ENCODE peak calls at places on chromosomes 4 and X, in six cellular contexts. One of them, this sample, is unnamed.

GRCh38 chr4:38753021-38753806 is 29.6 kb downstream of the TLR10 start:
- DNase-seq in ascending aorta: peak
- DNase-seq in activated T-helper 1 cell treated with anti-CD3 and anti-CD28 coated beads, Interleukin-12 subunit alpha, Interleukin-12 subunit beta, Interleukin-2, Interleukin-4 antibody, amounts not matched to agents 30 ng/mL and 10 ng/mL and 1 ng/mL, durations not matched to agents 14 hours and 24 hours and 36 hours: no peak
- DNase-seq in upper lobe of right lung: peak
- DNase-seq in amniotic stem cell: peak
- DNase-seq in Peyer's patch: peak
- DNase-seq in this sample: no peak

GRCh38 chr4:188002751-188003150 is 7.2 kb downstream of the ZFP42 start:
- DNase-seq in Peyer's patch: no peak
- DNase-seq in upper lobe of right lung: no peak
- DNase-seq in ascending aorta: no peak
- DNase-seq in amniotic stem cell: no peak
- DNase-seq in activated T-helper 1 cell treated with anti-CD3 and anti-CD28 coated beads, Interleukin-12 subunit alpha, Interleukin-12 subunit beta, Interleukin-2, Interleukin-4 antibody, amounts not matched to agents 30 ng/mL and 10 ng/mL and 1 ng/mL, durations not matched to agents 14 hours and 24 hours and 36 hours: no peak
- DNase-seq in this sample: no peak

GRCh38 chrX:103685396-103685795 is 1.1 kb downstream of the MORF4L2 start:
- DNase-seq in activated T-helper 1 cell treated with anti-CD3 and anti-CD28 coated beads, Interleukin-12 subunit alpha, Interleukin-12 subunit beta, Interleukin-2, Interleukin-4 antibody, amounts not matched to agents 30 ng/mL and 10 ng/mL and 1 ng/mL, durations not matched to agents 14 hours and 24 hours and 36 hours: no peak
- DNase-seq in ascending aorta: no peak
- DNase-seq in amniotic stem cell: no peak
- DNase-seq in upper lobe of right lung: no peak
- DNase-seq in Peyer's patch: no peak
- DNase-seq in this sample: no peak

GRCh38 chr4:155679343-155679742 is 12.7 kb downstream of the GUCY1A1 start:
- DNase-seq in amniotic stem cell: no peak
- DNase-seq in activated T-helper 1 cell treated with anti-CD3 and anti-CD28 coated beads, Interleukin-12 subunit alpha, Interleukin-12 subunit beta, Interleukin-2, Interleukin-4 antibody, amounts not matched to agents 30 ng/mL and 10 ng/mL and 1 ng/mL, durations not matched to agents 14 hours and 24 hours and 36 hours: no peak
- DNase-seq in ascending aorta: peak
- DNase-seq in Peyer's patch: no peak
- DNase-seq in upper lobe of right lung: no peak
- DNase-seq in this sample: no peak

GRCh38 chr4:1048781-1049590 is 37.6 kb downstream of the FGFRL1 start:
- DNase-seq in upper lobe of right lung: peak
- DNase-seq in ascending aorta: no peak
- DNase-seq in amniotic stem cell: no peak
- DNase-seq in Peyer's patch: peak
- DNase-seq in activated T-helper 1 cell treated with anti-CD3 and anti-CD28 coated beads, Interleukin-12 subunit alpha, Interleukin-12 subunit beta, Interleukin-2, Interleukin-4 antibody, amounts not matched to agents 30 ng/mL and 10 ng/mL and 1 ng/mL, durations not matched to agents 14 hours and 24 hours and 36 hours: no peak
- DNase-seq in this sample: no peak

GRCh38 chr4:113444386-113444785 is 317.2 kb downstream of the CAMK2D start:
- DNase-seq in Peyer's patch: no peak
- DNase-seq in amniotic stem cell: peak
- DNase-seq in activated T-helper 1 cell treated with anti-CD3 and anti-CD28 coated beads, Interleukin-12 subunit alpha, Interleukin-12 subunit beta, Interleukin-2, Interleukin-4 antibody, amounts not matched to agents 30 ng/mL and 10 ng/mL and 1 ng/mL, durations not matched to agents 14 hours and 24 hours and 36 hours: no peak
- DNase-seq in ascending aorta: peak
- DNase-seq in upper lobe of right lung: no peak
- DNase-seq in this sample: no peak

GRCh38 chr4:137531121-137531520 is 1.2 kb downstream of the PCDH18 start:
- DNase-seq in activated T-helper 1 cell treated with anti-CD3 and anti-CD28 coated beads, Interleukin-12 subunit alpha, Interleukin-12 subunit beta, Interleukin-2, Interleukin-4 antibody, amounts not matched to agents 30 ng/mL and 10 ng/mL and 1 ng/mL, durations not matched to agents 14 hours and 24 hours and 36 hours: no peak
- DNase-seq in Peyer's patch: no peak
- DNase-seq in upper lobe of right lung: no peak
- DNase-seq in amniotic stem cell: peak
- DNase-seq in ascending aorta: no peak
- DNase-seq in this sample: no peak

GRCh38 chr4:158821228-158822009 is 52.6 kb downstream of the FNIP2 start:
- DNase-seq in amniotic stem cell: peak
- DNase-seq in activated T-helper 1 cell treated with anti-CD3 and anti-CD28 coated beads, Interleukin-12 subunit alpha, Interleukin-12 subunit beta, Interleukin-2, Interleukin-4 antibody, amounts not matched to agents 30 ng/mL and 10 ng/mL and 1 ng/mL, durations not matched to agents 14 hours and 24 hours and 36 hours: no peak
- DNase-seq in Peyer's patch: no peak
- DNase-seq in ascending aorta: no peak
- DNase-seq in upper lobe of right lung: no peak
- DNase-seq in this sample: no peak

GRCh38 chrX:153297376-153297775 is 24.2 kb downstream of the PNMA6F start:
- DNase-seq in Peyer's patch: no peak
- DNase-seq in ascending aorta: no peak
- DNase-seq in amniotic stem cell: no peak
- DNase-seq in upper lobe of right lung: no peak
- DNase-seq in activated T-helper 1 cell treated with anti-CD3 and anti-CD28 coated beads, Interleukin-12 subunit alpha, Interleukin-12 subunit beta, Interleukin-2, Interleukin-4 antibody, amounts not matched to agents 30 ng/mL and 10 ng/mL and 1 ng/mL, durations not matched to agents 14 hours and 24 hours and 36 hours: no peak
- DNase-seq in this sample: no peak

GRCh38 chr4:41215969-41216293 is 1.6 kb upstream of the APBB2 start:
- DNase-seq in upper lobe of right lung: no peak
- DNase-seq in amniotic stem cell: no peak
- DNase-seq in Peyer's patch: no peak
- DNase-seq in ascending aorta: no peak
- DNase-seq in activated T-helper 1 cell treated with anti-CD3 and anti-CD28 coated beads, Interleukin-12 subunit alpha, Interleukin-12 subunit beta, Interleukin-2, Interleukin-4 antibody, amounts not matched to agents 30 ng/mL and 10 ng/mL and 1 ng/mL, durations not matched to agents 14 hours and 24 hours and 36 hours: no peak
- DNase-seq in this sample: no peak

GRCh38 chr4:4409416-4410115 is 22.7 kb downstream of the NSG1 start:
- DNase-seq in Peyer's patch: no peak
- DNase-seq in amniotic stem cell: no peak
- DNase-seq in ascending aorta: no peak
- DNase-seq in upper lobe of right lung: no peak
- DNase-seq in activated T-helper 1 cell treated with anti-CD3 and anti-CD28 coated beads, Interleukin-12 subunit alpha, Interleukin-12 subunit beta, Interleukin-2, Interleukin-4 antibody, amounts not matched to agents 30 ng/mL and 10 ng/mL and 1 ng/mL, durations not matched to agents 14 hours and 24 hours and 36 hours: no peak
- DNase-seq in this sample: peak

GRCh38 chrX:112705726-112706125 is 26.0 kb upstream of the LHFPL1 start:
- DNase-seq in upper lobe of right lung: no peak
- DNase-seq in amniotic stem cell: no peak
- DNase-seq in ascending aorta: no peak
- DNase-seq in activated T-helper 1 cell treated with anti-CD3 and anti-CD28 coated beads, Interleukin-12 subunit alpha, Interleukin-12 subunit beta, Interleukin-2, Interleukin-4 antibody, amounts not matched to agents 30 ng/mL and 10 ng/mL and 1 ng/mL, durations not matched to agents 14 hours and 24 hours and 36 hours: no peak
- DNase-seq in Peyer's patch: no peak
- DNase-seq in this sample: no peak

GRCh38 chr4:147059064-147059731 is 113.5 kb upstream of the TTC29 start:
- DNase-seq in upper lobe of right lung: no peak
- DNase-seq in amniotic stem cell: no peak
- DNase-seq in ascending aorta: no peak
- DNase-seq in Peyer's patch: no peak
- DNase-seq in activated T-helper 1 cell treated with anti-CD3 and anti-CD28 coated beads, Interleukin-12 subunit alpha, Interleukin-12 subunit beta, Interleukin-2, Interleukin-4 antibody, amounts not matched to agents 30 ng/mL and 10 ng/mL and 1 ng/mL, durations not matched to agents 14 hours and 24 hours and 36 hours: no peak
- DNase-seq in this sample: no peak

GRCh38 chr4:102328045-102328444 is 17.2 kb downstream of the SLC39A8 start:
- DNase-seq in amniotic stem cell: no peak
- DNase-seq in Peyer's patch: no peak
- DNase-seq in activated T-helper 1 cell treated with anti-CD3 and anti-CD28 coated beads, Interleukin-12 subunit alpha, Interleukin-12 subunit beta, Interleukin-2, Interleukin-4 antibody, amounts not matched to agents 30 ng/mL and 10 ng/mL and 1 ng/mL, durations not matched to agents 14 hours and 24 hours and 36 hours: no peak
- DNase-seq in ascending aorta: no peak
- DNase-seq in upper lobe of right lung: no peak
- DNase-seq in this sample: no peak

GRCh38 chr4:40952672-40953071 is 202.9 kb downstream of the NSUN7 start:
- DNase-seq in upper lobe of right lung: no peak
- DNase-seq in Peyer's patch: no peak
- DNase-seq in activated T-helper 1 cell treated with anti-CD3 and anti-CD28 coated beads, Interleukin-12 subunit alpha, Interleukin-12 subunit beta, Interleukin-2, Interleukin-4 antibody, amounts not matched to agents 30 ng/mL and 10 ng/mL and 1 ng/mL, durations not matched to agents 14 hours and 24 hours and 36 hours: no peak
- DNase-seq in amniotic stem cell: no peak
- DNase-seq in ascending aorta: no peak
- DNase-seq in this sample: no peak

GRCh38 chrX:68834371-68835103 is 5.7 kb downstream of the EFNB1 start:
- DNase-seq in upper lobe of right lung: no peak
- DNase-seq in activated T-helper 1 cell treated with anti-CD3 and anti-CD28 coated beads, Interleukin-12 subunit alpha, Interleukin-12 subunit beta, Interleukin-2, Interleukin-4 antibody, amounts not matched to agents 30 ng/mL and 10 ng/mL and 1 ng/mL, durations not matched to agents 14 hours and 24 hours and 36 hours: no peak
- DNase-seq in ascending aorta: peak
- DNase-seq in amniotic stem cell: no peak
- DNase-seq in Peyer's patch: peak
- DNase-seq in this sample: no peak

GRCh38 chr4:28675582-28675981 is 1814.9 kb downstream of the STIM2 start:
- DNase-seq in ascending aorta: no peak
- DNase-seq in activated T-helper 1 cell treated with anti-CD3 and anti-CD28 coated beads, Interleukin-12 subunit alpha, Interleukin-12 subunit beta, Interleukin-2, Interleukin-4 antibody, amounts not matched to agents 30 ng/mL and 10 ng/mL and 1 ng/mL, durations not matched to agents 14 hours and 24 hours and 36 hours: no peak
- DNase-seq in upper lobe of right lung: no peak
- DNase-seq in Peyer's patch: no peak
- DNase-seq in amniotic stem cell: no peak
- DNase-seq in this sample: no peak

GRCh38 chr4:121998024-121998423 is 46.2 kb upstream of the TRPC3 start:
- DNase-seq in ascending aorta: no peak
- DNase-seq in activated T-helper 1 cell treated with anti-CD3 and anti-CD28 coated beads, Interleukin-12 subunit alpha, Interleukin-12 subunit beta, Interleukin-2, Interleukin-4 antibody, amounts not matched to agents 30 ng/mL and 10 ng/mL and 1 ng/mL, durations not matched to agents 14 hours and 24 hours and 36 hours: no peak
- DNase-seq in upper lobe of right lung: no peak
- DNase-seq in Peyer's patch: no peak
- DNase-seq in amniotic stem cell: no peak
- DNase-seq in this sample: no peak

GRCh38 chr4:5050520-5050955 is 742 bp upstream of the STK32B start:
- DNase-seq in Peyer's patch: peak
- DNase-seq in ascending aorta: peak
- DNase-seq in activated T-helper 1 cell treated with anti-CD3 and anti-CD28 coated beads, Interleukin-12 subunit alpha, Interleukin-12 subunit beta, Interleukin-2, Interleukin-4 antibody, amounts not matched to agents 30 ng/mL and 10 ng/mL and 1 ng/mL, durations not matched to agents 14 hours and 24 hours and 36 hours: no peak
- DNase-seq in upper lobe of right lung: peak
- DNase-seq in amniotic stem cell: peak
- DNase-seq in this sample: peak

GRCh38 chr4:150237110-150237852 is 159.0 kb downstream of the DCLK2 start:
- DNase-seq in amniotic stem cell: peak
- DNase-seq in activated T-helper 1 cell treated with anti-CD3 and anti-CD28 coated beads, Interleukin-12 subunit alpha, Interleukin-12 subunit beta, Interleukin-2, Interleukin-4 antibody, amounts not matched to agents 30 ng/mL and 10 ng/mL and 1 ng/mL, durations not matched to agents 14 hours and 24 hours and 36 hours: no peak
- DNase-seq in ascending aorta: no peak
- DNase-seq in upper lobe of right lung: no peak
- DNase-seq in Peyer's patch: no peak
- DNase-seq in this sample: no peak

GRCh38 chr4:123421227-123421941 is 24.8 kb downstream of the SPRY1 start:
- DNase-seq in ascending aorta: no peak
- DNase-seq in activated T-helper 1 cell treated with anti-CD3 and anti-CD28 coated beads, Interleukin-12 subunit alpha, Interleukin-12 subunit beta, Interleukin-2, Interleukin-4 antibody, amounts not matched to agents 30 ng/mL and 10 ng/mL and 1 ng/mL, durations not matched to agents 14 hours and 24 hours and 36 hours: no peak
- DNase-seq in upper lobe of right lung: no peak
- DNase-seq in Peyer's patch: no peak
- DNase-seq in amniotic stem cell: no peak
- DNase-seq in this sample: no peak

GRCh38 chr4:5381981-5382441 is 326.3 kb downstream of the EVC2 start:
- DNase-seq in activated T-helper 1 cell treated with anti-CD3 and anti-CD28 coated beads, Interleukin-12 subunit alpha, Interleukin-12 subunit beta, Interleukin-2, Interleukin-4 antibody, amounts not matched to agents 30 ng/mL and 10 ng/mL and 1 ng/mL, durations not matched to agents 14 hours and 24 hours and 36 hours: no peak
- DNase-seq in Peyer's patch: no peak
- DNase-seq in upper lobe of right lung: no peak
- DNase-seq in ascending aorta: no peak
- DNase-seq in amniotic stem cell: peak
- DNase-seq in this sample: no peak

GRCh38 chr4:147076179-147076578 is 130.5 kb upstream of the TTC29 start:
- DNase-seq in Peyer's patch: no peak
- DNase-seq in ascending aorta: no peak
- DNase-seq in amniotic stem cell: no peak
- DNase-seq in upper lobe of right lung: no peak
- DNase-seq in activated T-helper 1 cell treated with anti-CD3 and anti-CD28 coated beads, Interleukin-12 subunit alpha, Interleukin-12 subunit beta, Interleukin-2, Interleukin-4 antibody, amounts not matched to agents 30 ng/mL and 10 ng/mL and 1 ng/mL, durations not matched to agents 14 hours and 24 hours and 36 hours: no peak
- DNase-seq in this sample: no peak

GRCh38 chr4:9709724-9710123 is 71.7 kb upstream of the DRD5 start:
- DNase-seq in Peyer's patch: no peak
- DNase-seq in amniotic stem cell: no peak
- DNase-seq in ascending aorta: no peak
- DNase-seq in activated T-helper 1 cell treated with anti-CD3 and anti-CD28 coated beads, Interleukin-12 subunit alpha, Interleukin-12 subunit beta, Interleukin-2, Interleukin-4 antibody, amounts not matched to agents 30 ng/mL and 10 ng/mL and 1 ng/mL, durations not matched to agents 14 hours and 24 hours and 36 hours: no peak
- DNase-seq in upper lobe of right lung: no peak
- DNase-seq in this sample: no peak

GRCh38 chr4:86218721-86219481 is 141.0 kb downstream of the MAPK10 start:
- DNase-seq in Peyer's patch: no peak
- DNase-seq in activated T-helper 1 cell treated with anti-CD3 and anti-CD28 coated beads, Interleukin-12 subunit alpha, Interleukin-12 subunit beta, Interleukin-2, Interleukin-4 antibody, amounts not matched to agents 30 ng/mL and 10 ng/mL and 1 ng/mL, durations not matched to agents 14 hours and 24 hours and 36 hours: no peak
- DNase-seq in amniotic stem cell: no peak
- DNase-seq in upper lobe of right lung: no peak
- DNase-seq in ascending aorta: no peak
- DNase-seq in this sample: no peak

GRCh38 chr4:76624271-76624681 is 189.2 kb downstream of the SHROOM3 start:
- DNase-seq in ascending aorta: peak
- DNase-seq in upper lobe of right lung: no peak
- DNase-seq in amniotic stem cell: peak
- DNase-seq in activated T-helper 1 cell treated with anti-CD3 and anti-CD28 coated beads, Interleukin-12 subunit alpha, Interleukin-12 subunit beta, Interleukin-2, Interleukin-4 antibody, amounts not matched to agents 30 ng/mL and 10 ng/mL and 1 ng/mL, durations not matched to agents 14 hours and 24 hours and 36 hours: no peak
- DNase-seq in Peyer's patch: no peak
- DNase-seq in this sample: no peak

GRCh38 chr4:52477191-52477590 is 181.9 kb downstream of the USP46 start:
- DNase-seq in activated T-helper 1 cell treated with anti-CD3 and anti-CD28 coated beads, Interleukin-12 subunit alpha, Interleukin-12 subunit beta, Interleukin-2, Interleukin-4 antibody, amounts not matched to agents 30 ng/mL and 10 ng/mL and 1 ng/mL, durations not matched to agents 14 hours and 24 hours and 36 hours: no peak
- DNase-seq in ascending aorta: no peak
- DNase-seq in upper lobe of right lung: no peak
- DNase-seq in Peyer's patch: no peak
- DNase-seq in amniotic stem cell: no peak
- DNase-seq in this sample: no peak

GRCh38 chr4:53281438-53281837 is 84.4 kb downstream of the SCFD2 start:
- DNase-seq in ascending aorta: no peak
- DNase-seq in amniotic stem cell: no peak
- DNase-seq in activated T-helper 1 cell treated with anti-CD3 and anti-CD28 coated beads, Interleukin-12 subunit alpha, Interleukin-12 subunit beta, Interleukin-2, Interleukin-4 antibody, amounts not matched to agents 30 ng/mL and 10 ng/mL and 1 ng/mL, durations not matched to agents 14 hours and 24 hours and 36 hours: no peak
- DNase-seq in upper lobe of right lung: no peak
- DNase-seq in Peyer's patch: no peak
- DNase-seq in this sample: no peak

GRCh38 chr4:176193898-176194297 is 1.5 kb downstream of the SPATA4 start:
- DNase-seq in amniotic stem cell: no peak
- DNase-seq in upper lobe of right lung: no peak
- DNase-seq in activated T-helper 1 cell treated with anti-CD3 and anti-CD28 coated beads, Interleukin-12 subunit alpha, Interleukin-12 subunit beta, Interleukin-2, Interleukin-4 antibody, amounts not matched to agents 30 ng/mL and 10 ng/mL and 1 ng/mL, durations not matched to agents 14 hours and 24 hours and 36 hours: no peak
- DNase-seq in ascending aorta: no peak
- DNase-seq in Peyer's patch: no peak
- DNase-seq in this sample: no peak

GRCh38 chr4:40525811-40526598 is 103.7 kb downstream of the RBM47 start:
- DNase-seq in upper lobe of right lung: no peak
- DNase-seq in ascending aorta: peak
- DNase-seq in amniotic stem cell: peak
- DNase-seq in Peyer's patch: no peak
- DNase-seq in activated T-helper 1 cell treated with anti-CD3 and anti-CD28 coated beads, Interleukin-12 subunit alpha, Interleukin-12 subunit beta, Interleukin-2, Interleukin-4 antibody, amounts not matched to agents 30 ng/mL and 10 ng/mL and 1 ng/mL, durations not matched to agents 14 hours and 24 hours and 36 hours: no peak
- DNase-seq in this sample: no peak

GRCh38 chr4:31995943-31996901 is 1276.1 kb downstream of the PCDH7 start:
- DNase-seq in activated T-helper 1 cell treated with anti-CD3 and anti-CD28 coated beads, Interleukin-12 subunit alpha, Interleukin-12 subunit beta, Interleukin-2, Interleukin-4 antibody, amounts not matched to agents 30 ng/mL and 10 ng/mL and 1 ng/mL, durations not matched to agents 14 hours and 24 hours and 36 hours: no peak
- DNase-seq in Peyer's patch: no peak
- DNase-seq in ascending aorta: no peak
- DNase-seq in upper lobe of right lung: no peak
- DNase-seq in amniotic stem cell: no peak
- DNase-seq in this sample: peak

GRCh38 chrX:152640039-152640818 is 2.5 kb downstream of the GABRQ start:
- DNase-seq in activated T-helper 1 cell treated with anti-CD3 and anti-CD28 coated beads, Interleukin-12 subunit alpha, Interleukin-12 subunit beta, Interleukin-2, Interleukin-4 antibody, amounts not matched to agents 30 ng/mL and 10 ng/mL and 1 ng/mL, durations not matched to agents 14 hours and 24 hours and 36 hours: no peak
- DNase-seq in ascending aorta: no peak
- DNase-seq in Peyer's patch: no peak
- DNase-seq in upper lobe of right lung: no peak
- DNase-seq in amniotic stem cell: no peak
- DNase-seq in this sample: no peak

GRCh38 chr4:90318208-90318607 is 191.0 kb downstream of the CCSER1 start:
- DNase-seq in activated T-helper 1 cell treated with anti-CD3 and anti-CD28 coated beads, Interleukin-12 subunit alpha, Interleukin-12 subunit beta, Interleukin-2, Interleukin-4 antibody, amounts not matched to agents 30 ng/mL and 10 ng/mL and 1 ng/mL, durations not matched to agents 14 hours and 24 hours and 36 hours: no peak
- DNase-seq in upper lobe of right lung: no peak
- DNase-seq in amniotic stem cell: peak
- DNase-seq in Peyer's patch: no peak
- DNase-seq in ascending aorta: no peak
- DNase-seq in this sample: no peak

GRCh38 chr4:142840516-142841123 is 5.5 kb downstream of the INPP4B start:
- DNase-seq in activated T-helper 1 cell treated with anti-CD3 and anti-CD28 coated beads, Interleukin-12 subunit alpha, Interleukin-12 subunit beta, Interleukin-2, Interleukin-4 antibody, amounts not matched to agents 30 ng/mL and 10 ng/mL and 1 ng/mL, durations not matched to agents 14 hours and 24 hours and 36 hours: no peak
- DNase-seq in ascending aorta: no peak
- DNase-seq in Peyer's patch: peak
- DNase-seq in upper lobe of right lung: no peak
- DNase-seq in amniotic stem cell: peak
- DNase-seq in this sample: no peak

GRCh38 chr4:105088110-105088879 is 58.4 kb upstream of the TET2 start:
- DNase-seq in upper lobe of right lung: no peak
- DNase-seq in amniotic stem cell: peak
- DNase-seq in ascending aorta: no peak
- DNase-seq in activated T-helper 1 cell treated with anti-CD3 and anti-CD28 coated beads, Interleukin-12 subunit alpha, Interleukin-12 subunit beta, Interleukin-2, Interleukin-4 antibody, amounts not matched to agents 30 ng/mL and 10 ng/mL and 1 ng/mL, durations not matched to agents 14 hours and 24 hours and 36 hours: no peak
- DNase-seq in Peyer's patch: no peak
- DNase-seq in this sample: no peak

GRCh38 chr4:170400346-170400745 is 310.6 kb upstream of the AADAT start:
- DNase-seq in amniotic stem cell: no peak
- DNase-seq in upper lobe of right lung: no peak
- DNase-seq in activated T-helper 1 cell treated with anti-CD3 and anti-CD28 coated beads, Interleukin-12 subunit alpha, Interleukin-12 subunit beta, Interleukin-2, Interleukin-4 antibody, amounts not matched to agents 30 ng/mL and 10 ng/mL and 1 ng/mL, durations not matched to agents 14 hours and 24 hours and 36 hours: no peak
- DNase-seq in Peyer's patch: no peak
- DNase-seq in ascending aorta: no peak
- DNase-seq in this sample: no peak

GRCh38 chr4:110636231-110636676 is 13.4 kb upstream of the PITX2 start:
- DNase-seq in ascending aorta: no peak
- DNase-seq in Peyer's patch: no peak
- DNase-seq in amniotic stem cell: no peak
- DNase-seq in activated T-helper 1 cell treated with anti-CD3 and anti-CD28 coated beads, Interleukin-12 subunit alpha, Interleukin-12 subunit beta, Interleukin-2, Interleukin-4 antibody, amounts not matched to agents 30 ng/mL and 10 ng/mL and 1 ng/mL, durations not matched to agents 14 hours and 24 hours and 36 hours: no peak
- DNase-seq in upper lobe of right lung: no peak
- DNase-seq in this sample: no peak